ENCODE peak calls at places on chromosomes 12 and 14, in five cellular contexts. E is GM06990, W is neural crest cell, J is type B pancreatic cell, Q is endothelial cell. B is an unnamed sample.

GRCh38 chr12:29921307-29921706 is 137.6 kb upstream of the TMTC1 start:
- DNase-seq in Q (no peak), J (no peak), E (no peak), W (no peak), B (no peak)

GRCh38 chr12:110917467-110917866 is 2.9 kb downstream of the MYL2 start:
- DNase-seq in W (no peak), Q (no peak), E (no peak), J (no peak), B (no peak)

GRCh38 chr14:75165586-75166391 is 10.6 kb downstream of the TMED10 start:
- DNase-seq in W (no peak), E (no peak), J (no peak), Q (no peak), B (no peak)

GRCh38 chr14:53814371-53814770 is 142.3 kb downstream of the BMP4 start:
- DNase-seq in J (no peak), Q (no peak), W (no peak), E (no peak), B (no peak)

GRCh38 chr14:81219821-81220487 is 805 bp downstream of the GTF2A1 start:
- DNase-seq in Q (peak), W (peak), J (peak), E (peak), B (peak)

GRCh38 chr12:111349748-111350520 is 19.0 kb downstream of the PHETA1 start:
- DNase-seq in J (no peak), W (no peak), E (no peak), Q (no peak), B (no peak)

GRCh38 chr14:55107766-55108554 is 21.1 kb upstream of the LGALS3 start:
- DNase-seq in E (no peak), J (no peak), W (no peak), Q (peak), B (peak)

GRCh38 chr14:90544971-90545370 is 148.1 kb downstream of the CALM1 start:
- DNase-seq in E (no peak), J (no peak), W (no peak), Q (no peak), B (no peak)

GRCh38 chr12:33588082-33588712 is 148.6 kb upstream of the SYT10 start:
- DNase-seq in Q (no peak), W (no peak), E (no peak), J (no peak), B (no peak)

GRCh38 chr12:95262808-95263207 is 45.2 kb downstream of the VEZT start:
- DNase-seq in J (no peak), W (no peak), Q (peak), E (no peak), B (no peak)

GRCh38 chr14:83707056-83707455 is 1822.9 kb upstream of the FLRT2 start:
- DNase-seq in W (no peak), E (no peak), Q (no peak), J (no peak), B (no peak)

GRCh38 chr12:51321882-51322281 is 2.1 kb downstream of the BIN2 start:
- DNase-seq in E (no peak), J (no peak), W (no peak), Q (no peak), B (no peak)

GRCh38 chr12:50440288-50440687 is 39.6 kb downstream of the LARP4 start:
- DNase-seq in Q (no peak), J (no peak), W (no peak), E (no peak), B (peak)

GRCh38 chr12:29889737-29890136 is 106.0 kb upstream of the TMTC1 start:
- DNase-seq in E (no peak), Q (peak), W (peak), J (no peak), B (no peak)

GRCh38 chr12:94073441-94074051 is 74.8 kb upstream of the PLXNC1 start:
- DNase-seq in W (no peak), E (no peak), Q (no peak), J (no peak), B (no peak)

GRCh38 chr12:13208533-13209278 is 12.2 kb downstream of the EMP1 start:
- DNase-seq in E (no peak), W (no peak), Q (peak), J (no peak), B (no peak)

DNA sequence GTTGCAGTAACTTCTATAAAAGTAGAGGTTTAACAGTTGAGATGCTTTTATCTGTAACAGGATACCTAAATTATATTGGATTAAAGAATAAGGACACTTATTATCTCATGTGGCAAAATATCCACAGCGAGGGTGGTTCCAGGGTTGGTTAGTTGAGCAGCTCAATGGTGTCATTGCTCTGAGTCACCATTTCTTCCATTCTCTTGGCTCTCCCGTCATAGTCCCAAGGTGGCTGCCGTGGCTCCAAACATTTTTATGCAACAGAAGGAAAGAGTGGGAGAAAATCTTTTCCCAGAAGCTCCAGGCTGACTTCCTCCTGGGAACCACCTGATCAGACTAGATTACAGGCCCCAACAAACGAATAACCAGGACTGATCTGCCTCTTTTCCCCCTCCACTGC is 15.0 kb upstream of the PPFIBP1 start:
- DNase-seq in Q (no peak), E (no peak), J (no peak), W (no peak), B (no peak)
- TF ChIP-seq CTCF in Q (no peak), E (no peak), J (no peak), W (no peak), B (no peak)

DNA sequence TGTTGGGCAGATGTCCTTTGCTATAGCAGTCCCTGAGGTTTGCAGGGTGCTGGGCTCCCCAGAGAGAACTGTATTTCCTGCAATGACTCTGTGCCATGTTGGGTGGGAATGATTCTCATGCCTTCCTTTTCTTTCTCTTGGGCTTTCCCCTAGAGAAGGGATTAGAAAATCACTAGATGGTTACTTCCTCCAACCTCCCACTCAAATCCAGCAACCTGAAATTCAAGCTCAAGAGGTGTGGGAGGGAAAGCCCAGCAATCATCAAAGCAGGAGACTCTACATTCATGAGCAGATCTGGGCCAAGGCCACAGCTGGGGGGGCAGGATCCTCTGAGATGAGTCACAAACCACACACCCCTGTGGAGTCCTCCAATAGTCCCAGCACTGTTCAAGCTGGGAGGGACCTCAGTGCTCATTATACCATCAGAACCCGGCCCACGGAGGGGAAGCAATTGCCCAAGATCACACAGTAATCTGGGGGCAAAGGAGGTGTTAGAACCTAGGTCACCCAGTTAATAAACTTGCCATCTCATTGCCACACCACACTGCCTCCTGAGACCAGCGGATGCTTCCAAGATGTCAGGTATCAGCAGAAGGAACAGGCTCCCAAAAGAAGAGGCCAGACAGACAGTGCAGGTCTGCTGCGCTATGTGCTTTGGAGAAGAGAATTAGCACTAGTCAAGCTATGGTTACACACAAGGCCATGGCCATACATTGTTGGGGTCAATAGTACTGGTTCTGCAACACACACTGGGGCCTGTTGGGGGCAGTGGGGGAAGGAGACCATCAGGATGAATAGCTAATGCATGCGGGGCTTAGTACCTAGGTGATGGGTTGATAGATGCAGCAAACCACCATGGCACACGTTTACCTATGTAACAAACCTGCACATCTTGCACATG is 65.7 kb downstream of the TTC9 start:
- DNase-seq in W (no peak), J (no peak), E (peak), Q (no peak), B (peak)
- TF ChIP-seq CTCF in W (no peak), J (no peak), E (no peak), Q (no peak), B (no peak)

DNA sequence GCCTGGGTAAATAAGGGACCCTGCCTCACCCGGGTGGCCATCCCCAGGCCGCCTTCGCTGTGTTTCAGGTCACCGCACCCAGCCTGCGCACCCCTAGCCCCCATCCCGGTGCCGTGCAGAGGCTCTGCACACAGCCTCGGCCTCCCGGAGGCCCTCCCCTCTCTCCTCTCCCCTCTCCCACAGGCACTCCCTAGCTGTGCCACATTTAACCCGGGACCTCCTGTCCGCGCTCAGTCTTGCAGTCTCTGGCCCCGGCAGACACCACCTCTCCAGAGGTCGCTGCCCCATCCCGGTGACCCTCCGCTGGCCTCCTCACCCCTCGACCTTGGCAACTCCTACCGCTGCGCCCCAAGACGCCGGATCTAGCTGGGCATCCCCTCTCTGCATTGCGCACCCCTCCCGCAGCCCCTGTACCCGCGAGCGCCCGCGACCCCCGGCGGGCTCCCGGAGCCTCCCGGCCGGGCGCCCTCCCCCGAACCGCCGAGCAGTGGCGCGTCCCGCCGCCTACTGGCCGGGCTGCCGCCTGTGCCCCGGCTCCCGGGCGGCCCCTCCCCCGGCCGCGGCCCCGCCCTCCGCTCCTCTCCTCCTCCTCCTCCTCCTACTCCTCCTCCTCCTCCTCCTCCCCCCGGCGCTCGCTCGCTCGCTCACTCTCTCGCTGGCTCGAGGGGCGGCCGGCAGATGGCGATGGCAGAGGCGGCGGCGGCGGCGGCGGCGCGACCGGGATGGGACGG is 120.7 kb downstream of the AACS start:
- DNase-seq in Q (peak), W (peak), J (peak), E (peak), B (peak)
- TF ChIP-seq CTCF in Q (peak), W (peak), J (peak), E (no peak), B (peak)

DNA sequence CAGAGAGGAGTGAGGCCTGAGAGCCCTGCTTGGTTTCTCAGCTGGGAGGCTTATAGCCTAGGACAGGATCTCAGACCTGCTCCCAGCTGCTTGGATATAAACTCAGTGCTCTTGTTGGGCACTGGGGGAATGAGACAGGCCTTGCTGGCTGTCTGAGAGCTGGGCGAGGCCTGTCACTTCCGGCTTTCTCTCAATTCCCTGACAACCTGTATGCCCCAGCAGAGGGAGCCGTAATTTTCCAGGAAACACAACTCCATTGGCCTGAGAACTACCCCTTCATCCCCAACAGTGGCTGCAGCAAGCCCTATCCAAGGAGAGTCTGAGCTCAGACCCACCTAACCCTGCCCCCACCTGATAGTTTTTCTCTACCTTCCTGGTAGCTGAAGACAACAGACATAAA is 258.3 kb upstream of the STXBP6 start:
- DNase-seq in Q (peak), E (no peak), J (no peak), W (no peak), B (no peak)
- TF ChIP-seq CTCF in Q (no peak), E (no peak), J (no peak), W (no peak), B (no peak)

GRCh38 chr14:101982621-101983020 is 18.2 kb downstream of the DYNC1H1 start:
- DNase-seq in E (no peak), W (no peak), Q (no peak), J (no peak), B (no peak)

GRCh38 chr14:101980700-101981099 is 16.3 kb downstream of the DYNC1H1 start:
- DNase-seq in E (peak), J (no peak), W (no peak), Q (no peak), B (peak)

GRCh38 chr14:101977311-101978071 is 13.1 kb downstream of the DYNC1H1 start:
- DNase-seq in J (no peak), Q (no peak), W (no peak), E (no peak), B (no peak)

GRCh38 chr14:101980251-101980650 is 15.9 kb downstream of the DYNC1H1 start:
- DNase-seq in J (no peak), Q (no peak), E (no peak), W (no peak), B (no peak)

DNA sequence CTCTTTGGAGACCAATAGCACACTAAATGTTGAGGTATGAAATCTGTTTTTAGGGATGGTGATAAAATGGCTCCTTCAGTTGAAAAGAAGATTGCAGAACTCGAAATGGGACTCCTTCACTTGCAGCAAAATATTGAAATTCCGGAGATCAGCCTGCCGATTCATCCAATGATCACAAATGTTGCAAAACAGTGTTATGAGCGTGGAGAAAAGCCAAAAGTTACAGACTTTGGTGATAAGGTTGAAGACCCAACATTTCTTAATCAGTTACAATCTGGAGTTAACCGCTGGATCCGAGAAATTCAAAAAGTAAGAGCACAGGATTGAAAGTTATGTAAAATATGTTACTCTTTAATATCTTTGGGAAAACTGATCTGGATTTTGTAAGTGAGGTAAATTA is 15.3 kb downstream of the DYNC1H1 start:
- DNase-seq in W (no peak), J (no peak), E (no peak), Q (no peak), B (no peak)
- TF ChIP-seq CTCF in W (no peak), J (no peak), E (no peak), Q (no peak), B (no peak)

GRCh38 chr12:115349711-115350110 is 665.7 kb upstream of the TBX3 start:
- DNase-seq in J (no peak), Q (no peak), W (no peak), E (no peak), B (no peak)
- TF ChIP-seq CTCF in J (no peak), Q (no peak), W (no peak), E (no peak), B (no peak)